ENCODE peak calls at places on chromosomes 4 and X, in ten cellular contexts. One of them, this sample, is unnamed.

GRCh38 chr4:8772499-8773123 is 99.0 kb downstream of the HMX1 start:
- DNase-seq in posterior cingulate gyrus: peak; percentile 23
- DNase-seq in HS-5: no peak
- DNase-seq in T-helper 1 cell: no peak
- DNase-seq in HCT116: no peak
- DNase-seq in GM23338: no peak
- DNase-seq in nucleus accumbens: no peak
- DNase-seq in NCI-H1105: no peak
- DNase-seq in NCI-H2171 treated with DMSO at 0.1 percent for 48 hours: no peak
- DNase-seq in keratinocyte: no peak
- DNase-seq in this sample: no peak

GRCh38 chr4:77040856-77041576 is 34.8 kb downstream of the CCNI start:
- DNase-seq in posterior cingulate gyrus: no peak
- DNase-seq in HS-5: no peak
- DNase-seq in T-helper 1 cell: no peak
- DNase-seq in HCT116: no peak
- DNase-seq in GM23338: no peak
- DNase-seq in nucleus accumbens: no peak
- DNase-seq in NCI-H1105: no peak
- DNase-seq in NCI-H2171 treated with DMSO at 0.1 percent for 48 hours: no peak
- DNase-seq in keratinocyte: no peak
- DNase-seq in this sample: no peak

GRCh38 chrX:72539822-72540221 is 32.8 kb downstream of the HDAC8 start:
- DNase-seq in posterior cingulate gyrus: no peak
- DNase-seq in HS-5: no peak
- DNase-seq in T-helper 1 cell: no peak
- DNase-seq in HCT116: no peak
- DNase-seq in GM23338: peak; percentile 1
- DNase-seq in nucleus accumbens: no peak
- DNase-seq in NCI-H1105: no peak
- DNase-seq in NCI-H2171 treated with DMSO at 0.1 percent for 48 hours: peak; percentile 5
- DNase-seq in keratinocyte: no peak
- DNase-seq in this sample: no peak

GRCh38 chrX:43973249-43973672 is at the start of gene NDP:
- DNase-seq in posterior cingulate gyrus: peak; percentile 36
- DNase-seq in HS-5: no peak
- DNase-seq in T-helper 1 cell: no peak
- DNase-seq in HCT116: no peak
- DNase-seq in GM23338: peak; percentile 37
- DNase-seq in nucleus accumbens: peak; percentile 9
- DNase-seq in NCI-H1105: no peak
- DNase-seq in NCI-H2171 treated with DMSO at 0.1 percent for 48 hours: no peak
- DNase-seq in keratinocyte: no peak
- DNase-seq in this sample: no peak

GRCh38 chr4:5660185-5660584 is 48.2 kb downstream of the EVC2 start:
- DNase-seq in posterior cingulate gyrus: no peak
- DNase-seq in HS-5: no peak
- DNase-seq in T-helper 1 cell: no peak
- DNase-seq in HCT116: no peak
- DNase-seq in GM23338: no peak
- DNase-seq in nucleus accumbens: no peak
- DNase-seq in NCI-H1105: no peak
- DNase-seq in NCI-H2171 treated with DMSO at 0.1 percent for 48 hours: no peak
- DNase-seq in keratinocyte: no peak
- DNase-seq in this sample: no peak

GRCh38 chr4:185924458-185924857 is 112.5 kb upstream of the SORBS2 start:
- DNase-seq in posterior cingulate gyrus: no peak
- DNase-seq in HS-5: no peak
- DNase-seq in T-helper 1 cell: no peak
- DNase-seq in HCT116: no peak
- DNase-seq in GM23338: peak; percentile 24
- DNase-seq in nucleus accumbens: no peak
- DNase-seq in NCI-H1105: no peak
- DNase-seq in NCI-H2171 treated with DMSO at 0.1 percent for 48 hours: no peak
- DNase-seq in keratinocyte: no peak
- DNase-seq in this sample: no peak

GRCh38 chrX:103554687-103555417 is 30.5 kb upstream of the TCEAL4 start:
- DNase-seq in posterior cingulate gyrus: peak; percentile 35
- DNase-seq in HS-5: no peak
- DNase-seq in T-helper 1 cell: peak; percentile 43
- DNase-seq in HCT116: no peak
- DNase-seq in GM23338: peak; percentile 84
- DNase-seq in nucleus accumbens: peak; percentile 15
- DNase-seq in NCI-H1105: peak; percentile 62
- DNase-seq in NCI-H2171 treated with DMSO at 0.1 percent for 48 hours: peak; percentile 64
- DNase-seq in keratinocyte: no peak
- DNase-seq in this sample: no peak

GRCh38 chr4:3701271-3702083 is 64.7 kb upstream of the ADRA2C start:
- DNase-seq in posterior cingulate gyrus: peak; percentile 20
- DNase-seq in HS-5: no peak
- DNase-seq in T-helper 1 cell: no peak
- DNase-seq in HCT116: no peak
- DNase-seq in GM23338: peak; percentile 57
- DNase-seq in nucleus accumbens: no peak
- DNase-seq in NCI-H1105: no peak
- DNase-seq in NCI-H2171 treated with DMSO at 0.1 percent for 48 hours: peak; percentile 1
- DNase-seq in keratinocyte: no peak
- DNase-seq in this sample: no peak

GRCh38 chr4:27318740-27319139 is 458.1 kb downstream of the STIM2 start:
- DNase-seq in posterior cingulate gyrus: no peak
- DNase-seq in HS-5: no peak
- DNase-seq in T-helper 1 cell: no peak
- DNase-seq in HCT116: peak; percentile 35
- DNase-seq in GM23338: peak; percentile 64
- DNase-seq in nucleus accumbens: no peak
- DNase-seq in NCI-H1105: no peak
- DNase-seq in NCI-H2171 treated with DMSO at 0.1 percent for 48 hours: no peak
- DNase-seq in keratinocyte: no peak
- DNase-seq in this sample: no peak

This sample was measured in NCI-H1694.